ENCODE peak calls at places on chromosomes 3 and 15, in seven cellular contexts. R, I, X, V, Z, A and Q are unnamed samples.

GRCh38 chr3:24472358-24472757 is 22.3 kb downstream of the THRB start:
- DNase-seq in R (no peak), I (no peak), X (no peak), V (no peak), Z (no peak), A (no peak), Q (no peak)

GRCh38 chr15:99978426-99978825 is 245.2 kb upstream of the LYSMD4 start:
- DNase-seq in R (no peak), I (no peak), X (no peak), V (no peak), Z (no peak), A (no peak), Q (no peak)

GRCh38 chr15:55237219-55238130 is 40.7 kb upstream of the RSL24D1 start:
- DNase-seq in R (no peak), I (no peak), X (no peak), V (no peak), Z (no peak), A (peak), Q (no peak)

GRCh38 chr3:41881233-41881821 is 80.6 kb downstream of the ULK4 start:
- DNase-seq in R (peak), I (peak), X (no peak), V (peak), Z (no peak), A (peak), Q (no peak)

GRCh38 chr3:112405845-112406244 is 72.9 kb downstream of the CD200 start:
- DNase-seq in R (no peak), I (no peak), X (no peak), V (no peak), Z (no peak), A (no peak), Q (no peak)

GRCh38 chr15:68285243-68285980 is 7.9 kb downstream of the FEM1B start:
- DNase-seq in R (no peak), I (no peak), X (no peak), V (no peak), Z (no peak), A (no peak), Q (no peak)

GRCh38 chr15:29278436-29279099 is 8.9 kb upstream of the NSMCE3 start:
- DNase-seq in R (peak), I (peak), X (no peak), V (no peak), Z (no peak), A (peak), Q (peak)

GRCh38 chr3:69767571-69767970 is 28.3 kb downstream of the MITF start:
- DNase-seq in R (no peak), I (no peak), X (peak), V (peak), Z (no peak), A (no peak), Q (no peak)

GRCh38 chr15:60859996-60860494 is 369.1 kb downstream of the RORA start:
- DNase-seq in R (peak), I (no peak), X (no peak), V (no peak), Z (no peak), A (no peak), Q (peak)

GRCh38 chr3:172766241-172766640 is 15.7 kb downstream of the ECT2 start:
- DNase-seq in R (no peak), I (no peak), X (no peak), V (no peak), Z (no peak), A (peak), Q (no peak)

GRCh38 chr3:173153631-173154030 is 12.6 kb upstream of the SPATA16 start:
- DNase-seq in R (no peak), I (no peak), X (no peak), V (no peak), Z (no peak), A (no peak), Q (no peak)

GRCh38 chr3:35649405-35649804 is 10.1 kb downstream of the ARPP21 start:
- DNase-seq in R (no peak), I (no peak), X (no peak), V (no peak), Z (no peak), A (no peak), Q (no peak)

GRCh38 chr3:124982855-124983254 is 48.3 kb upstream of the MUC13 start:
- DNase-seq in R (no peak), I (no peak), X (no peak), V (no peak), Z (no peak), A (no peak), Q (no peak)

GRCh38 chr3:138084196-138084595 is 31.2 kb downstream of the DZIP1L start:
- DNase-seq in R (no peak), I (no peak), X (no peak), V (no peak), Z (no peak), A (no peak), Q (no peak)

GRCh38 chr15:67174864-67175573 is 79.4 kb downstream of the AAGAB start:
- DNase-seq in R (no peak), I (no peak), X (no peak), V (peak), Z (no peak), A (no peak), Q (no peak)

GRCh38 chr3:125440559-125440955 is 65.4 kb upstream of the ZNF148 start:
- DNase-seq in R (no peak), I (no peak), X (peak), V (peak), Z (no peak), A (no peak), Q (no peak)

GRCh38 chr3:148229107-148229506 is 468.6 kb upstream of the AGTR1 start:
- DNase-seq in R (no peak), I (no peak), X (no peak), V (no peak), Z (no peak), A (no peak), Q (no peak)

GRCh38 chr3:119294402-119294888 is 262 bp downstream of the ARHGAP31 start:
- DNase-seq in R (no peak), I (no peak), X (peak), V (peak), Z (no peak), A (no peak), Q (no peak)

GRCh38 chr15:84878504-84878903 is 6.0 kb upstream of the SLC28A1 start:
- DNase-seq in R (peak), I (peak), X (peak), V (peak), Z (peak), A (peak), Q (peak)

GRCh38 chr3:99579246-99579645 is 59.1 kb upstream of the COL8A1 start:
- DNase-seq in R (peak), I (peak), X (no peak), V (no peak), Z (no peak), A (peak), Q (peak)

GRCh38 chr3:191070201-191070600 is 128.8 kb upstream of the OSTN start:
- DNase-seq in R (peak), I (peak), X (no peak), V (no peak), Z (no peak), A (peak), Q (peak)

GRCh38 chr3:174397848-174398247 is 461.3 kb upstream of the NAALADL2 start:
- DNase-seq in R (peak), I (peak), X (no peak), V (no peak), Z (no peak), A (peak), Q (no peak)

GRCh38 chr15:70126382-70126781 is 28.7 kb upstream of the TLE3 start:
- DNase-seq in R (no peak), I (no peak), X (no peak), V (no peak), Z (no peak), A (no peak), Q (no peak)

GRCh38 chr3:111714305-111714704 is 119.2 kb upstream of the ZBED2 start:
- DNase-seq in R (no peak), I (no peak), X (no peak), V (no peak), Z (peak), A (peak), Q (no peak)

GRCh38 chr15:100958326-100959065 is 39.3 kb downstream of the LRRK1 start:
- DNase-seq in R (peak), I (peak), X (no peak), V (no peak), Z (no peak), A (peak), Q (no peak)

GRCh38 chr15:22944651-22945050 is 35.5 kb downstream of the CYFIP1 start:
- DNase-seq in R (no peak), I (no peak), X (no peak), V (peak), Z (no peak), A (no peak), Q (no peak)

GRCh38 chr3:18445421-18446066 is 20.4 kb upstream of the SATB1 start:
- DNase-seq in R (no peak), I (no peak), X (no peak), V (peak), Z (no peak), A (no peak), Q (no peak)

GRCh38 chr3:196117809-196118208 is 35.9 kb upstream of the TFRC start:
- DNase-seq in R (no peak), I (no peak), X (no peak), V (no peak), Z (no peak), A (no peak), Q (no peak)

GRCh38 chr3:31754575-31755278 is 222.0 kb downstream of the STT3B start:
- DNase-seq in R (peak), I (no peak), X (no peak), V (no peak), Z (no peak), A (no peak), Q (no peak)
- H3K4me3 ChIP-seq in R (no peak), I (no peak), X (no peak), V (no peak), Z (no peak), A (no peak), Q (no peak)

DNA sequence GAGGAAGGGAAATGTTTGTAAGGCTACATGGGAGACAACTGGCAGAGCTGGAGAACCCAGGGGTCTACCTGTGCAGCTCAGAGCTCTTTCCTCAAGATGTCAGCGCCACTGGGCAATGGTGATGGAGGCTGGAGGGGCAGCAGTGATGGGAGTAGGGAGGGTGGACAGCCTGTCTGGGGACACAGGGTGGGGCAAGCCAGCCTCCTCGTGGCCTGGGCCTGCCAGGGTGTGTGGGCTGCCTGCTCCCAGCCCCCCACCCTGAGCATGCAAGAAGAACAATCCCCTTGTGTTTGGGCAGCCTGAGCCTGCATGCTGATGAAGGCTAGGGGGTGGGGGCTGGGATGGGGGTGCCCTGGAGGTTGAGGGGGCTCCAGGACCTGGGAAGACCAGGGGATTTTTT is 1.2 kb downstream of the PCBP4 start:
- DNase-seq in R (no peak), I (no peak), X (no peak), V (no peak), Z (no peak), A (no peak), Q (no peak)
- H3K4me3 ChIP-seq in R (no peak), I (no peak), X (no peak), V (no peak), Z (no peak), A (peak), Q (peak)

DNA sequence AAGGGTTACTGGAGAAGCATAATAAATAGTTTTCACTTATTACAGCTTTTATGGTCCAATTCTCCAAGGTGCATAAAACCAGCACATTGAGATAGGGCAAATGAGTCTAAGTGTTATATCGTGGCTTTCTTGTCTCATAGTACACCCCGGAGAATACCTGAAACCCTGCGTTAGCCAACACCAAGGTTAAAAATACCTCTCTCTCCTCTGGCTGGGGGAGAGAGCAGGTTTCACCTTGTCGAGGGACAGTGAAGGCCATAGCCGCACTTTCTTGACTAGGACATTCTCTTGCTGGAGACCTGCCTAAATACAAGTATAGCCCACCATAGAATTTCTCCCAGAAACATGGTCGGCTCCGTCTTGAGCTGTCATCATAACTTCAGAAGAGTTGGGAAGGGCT is 51.4 kb upstream of the ATOSA start:
- DNase-seq in R (no peak), I (no peak), X (no peak), V (no peak), Z (no peak), A (no peak), Q (no peak)
- H3K4me3 ChIP-seq in R (no peak), I (no peak), X (no peak), V (no peak), Z (no peak), A (no peak), Q (no peak)

GRCh38 chr3:65356331-65357286 is 668.8 kb upstream of the ADAMTS9 start:
- DNase-seq in R (peak), I (no peak), X (peak), V (no peak), Z (no peak), A (no peak), Q (no peak)
- H3K4me3 ChIP-seq in R (peak), I (peak), X (peak), V (no peak), Z (no peak), A (no peak), Q (peak)